ENCODE peak calls at places on chromosomes 4 and X, in eight cellular contexts. S, X, W, T, P, Y, C and L are unnamed samples. For H3K9me3, the result is how much of the 10 kb centered on the place peaks cover.

GRCh38 chrX:150848914-150849365 is 49.5 kb downstream of the CD99L2 start:
- DNase-seq in S (no peak), X (no peak), W (no peak), T (peak), P (peak), Y (no peak), C (no peak), L (no peak)

GRCh38 chrX:19097553-19097952 is 24.7 kb downstream of the ADGRG2 start:
- DNase-seq in S (no peak), X (no peak), W (no peak), T (no peak), P (no peak), Y (no peak), C (no peak), L (no peak)

GRCh38 chrX:29541038-29541437 is 674.3 kb upstream of the MAGEB2 start:
- DNase-seq in S (no peak), X (no peak), W (no peak), T (no peak), P (no peak), Y (no peak), C (no peak), L (no peak)

GRCh38 chrX:106905064-106905708 is 2.0 kb upstream of the RIPPLY1 start:
- DNase-seq in S (no peak), X (no peak), W (no peak), T (no peak), P (no peak), Y (no peak), C (no peak), L (no peak)

GRCh38 chr4:98544141-98544817 is 114.1 kb downstream of the TSPAN5 start:
- DNase-seq in S (no peak), X (no peak), W (no peak), T (no peak), P (no peak), Y (no peak), C (no peak), L (no peak)

GRCh38 chr4:38867478-38868054 is at the start of gene FAM114A1:
- DNase-seq in S (peak), X (peak), W (peak), T (peak), P (peak), Y (no peak), C (no peak), L (peak)

GRCh38 chr4:155974476-155974749 is 20.7 kb upstream of the CTSO start:
- DNase-seq in S (no peak), X (no peak), W (no peak), T (no peak), P (no peak), Y (no peak), C (no peak), L (no peak)

GRCh38 chr4:175540732-175541131 is 271.3 kb downstream of the GPM6A start:
- DNase-seq in S (no peak), X (no peak), W (no peak), T (no peak), P (no peak), Y (no peak), C (no peak), L (no peak)

DNA sequence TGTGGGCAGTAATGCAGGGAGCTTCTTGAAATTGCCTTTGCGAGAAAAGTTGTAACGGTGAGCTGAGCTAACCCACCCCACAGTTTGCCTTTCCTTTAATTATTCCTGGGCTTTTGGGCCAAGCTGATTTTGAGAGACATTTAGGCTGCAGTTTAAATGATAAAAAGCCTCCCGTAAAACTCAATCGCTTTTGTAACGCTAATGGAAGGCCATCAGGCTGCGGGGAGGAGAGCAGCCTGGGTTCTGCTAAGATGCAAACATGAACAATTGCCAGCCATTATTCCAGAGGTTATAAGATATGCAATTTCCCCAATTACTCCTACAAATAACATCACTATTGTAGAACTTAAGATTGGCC is 108.1 kb upstream of the FAM9C start:
- DNase-seq in S (no peak), X (no peak), W (no peak), T (no peak), P (no peak), Y (no peak), C (no peak), L (no peak)
- H3K9me3 ChIP-seq in S (under half), X (under half), W (under half), T (under half), P (under half), Y (under half), C (under half), L (under half)

GRCh38 chrX:55695227-55696018 is 22.1 kb upstream of the RRAGB start:
- DNase-seq in S (no peak), X (no peak), W (no peak), T (no peak), P (no peak), Y (peak), C (no peak), L (no peak)
- H3K9me3 ChIP-seq in S (under half), X (under half), W (under half), T (under half), P (under half), Y (under half), C (under half), L (under half)

GRCh38 chr4:96473246-96473645 is 633.4 kb downstream of the PDHA2 start:
- DNase-seq in S (no peak), X (no peak), W (no peak), T (no peak), P (no peak), Y (no peak), C (no peak), L (no peak)
- H3K9me3 ChIP-seq in S (under half), X (under half), W (under half), T (under half), P (under half), Y (under half), C (under half), L (under half)

GRCh38 chr4:7585768-7586167 is 151.0 kb upstream of the PSAPL1 start:
- DNase-seq in S (no peak), X (no peak), W (no peak), T (peak), P (no peak), Y (no peak), C (no peak), L (no peak)

GRCh38 chr4:7584133-7584532 is 149.4 kb upstream of the PSAPL1 start:
- DNase-seq in S (no peak), X (no peak), W (no peak), T (no peak), P (no peak), Y (no peak), C (no peak), L (no peak)

GRCh38 chr4:7584760-7585159 is 150.0 kb upstream of the PSAPL1 start:
- DNase-seq in S (no peak), X (no peak), W (no peak), T (no peak), P (no peak), Y (no peak), C (no peak), L (no peak)

GRCh38 chr4:7581477-7581876 is 146.7 kb upstream of the PSAPL1 start:
- DNase-seq in S (peak), X (peak), W (peak), T (peak), P (peak), Y (no peak), C (no peak), L (no peak)

GRCh38 chr4:7582313-7583096 is 147.8 kb upstream of the PSAPL1 start:
- DNase-seq in S (no peak), X (no peak), W (no peak), T (no peak), P (no peak), Y (no peak), C (no peak), L (no peak)
- H3K9me3 ChIP-seq in S (under half), X (under half), W (under half), T (under half), P (under half), Y (under half), C (under half), L (under half)